ENCODE peak calls at places on chromosomes 6 and 20, in five cellular contexts. One of them, this sample, is unnamed.

GRCh38 chr6:13873288-13874190 is 51.2 kb upstream of the RNF182 start:
- DNase-seq in right lobe of liver: peak
- DNase-seq in GM23338: peak
- DNase-seq in HFF-Myc: no peak
- DNase-seq in activated CD8-positive, alpha-beta T cell treated with anti-CD3 and anti-CD28 coated beads for 36 hours: peak
- DNase-seq in this sample: peak

GRCh38 chr20:54156522-54156921 is 17.3 kb downstream of the CYP24A1 start:
- DNase-seq in HFF-Myc: no peak
- DNase-seq in right lobe of liver: no peak
- DNase-seq in activated CD8-positive, alpha-beta T cell treated with anti-CD3 and anti-CD28 coated beads for 36 hours: no peak
- DNase-seq in GM23338: no peak
- DNase-seq in this sample: no peak

GRCh38 chr6:85703359-85703758 is 60.7 kb upstream of the SYNCRIP start:
- DNase-seq in GM23338: no peak
- DNase-seq in HFF-Myc: no peak
- DNase-seq in right lobe of liver: no peak
- DNase-seq in activated CD8-positive, alpha-beta T cell treated with anti-CD3 and anti-CD28 coated beads for 36 hours: no peak
- DNase-seq in this sample: no peak

GRCh38 chr6:4928426-4928825 is 75.4 kb downstream of the RPP40 start:
- DNase-seq in GM23338: no peak
- DNase-seq in HFF-Myc: peak
- DNase-seq in activated CD8-positive, alpha-beta T cell treated with anti-CD3 and anti-CD28 coated beads for 36 hours: peak
- DNase-seq in right lobe of liver: no peak
- DNase-seq in this sample: no peak

GRCh38 chr20:23200914-23201313 is 114.8 kb upstream of the CD93 start:
- DNase-seq in activated CD8-positive, alpha-beta T cell treated with anti-CD3 and anti-CD28 coated beads for 36 hours: peak
- DNase-seq in right lobe of liver: no peak
- DNase-seq in GM23338: peak
- DNase-seq in HFF-Myc: no peak
- DNase-seq in this sample: peak

GRCh38 chr6:31768717-31769257 is 6.3 kb downstream of the SAPCD1 start:
- DNase-seq in right lobe of liver: no peak
- DNase-seq in HFF-Myc: no peak
- DNase-seq in GM23338: no peak
- DNase-seq in activated CD8-positive, alpha-beta T cell treated with anti-CD3 and anti-CD28 coated beads for 36 hours: no peak
- DNase-seq in this sample: no peak

GRCh38 chr6:107670792-107671199 is 153.3 kb downstream of the SCML4 start:
- DNase-seq in GM23338: peak
- DNase-seq in HFF-Myc: no peak
- DNase-seq in right lobe of liver: peak
- DNase-seq in activated CD8-positive, alpha-beta T cell treated with anti-CD3 and anti-CD28 coated beads for 36 hours: peak
- DNase-seq in this sample: peak

GRCh38 chr20:63011798-63012197 is 5.0 kb upstream of the BHLHE23 start:
- DNase-seq in activated CD8-positive, alpha-beta T cell treated with anti-CD3 and anti-CD28 coated beads for 36 hours: no peak
- DNase-seq in GM23338: no peak
- DNase-seq in right lobe of liver: no peak
- DNase-seq in HFF-Myc: no peak
- DNase-seq in this sample: no peak

GRCh38 chr6:12150812-12151432 is 138.8 kb downstream of the HIVEP1 start:
- DNase-seq in activated CD8-positive, alpha-beta T cell treated with anti-CD3 and anti-CD28 coated beads for 36 hours: peak
- DNase-seq in GM23338: peak
- DNase-seq in HFF-Myc: no peak
- DNase-seq in right lobe of liver: no peak
- DNase-seq in this sample: no peak

GRCh38 chr20:7080472-7080871 is 313.0 kb downstream of the BMP2 start:
- DNase-seq in GM23338: no peak
- DNase-seq in activated CD8-positive, alpha-beta T cell treated with anti-CD3 and anti-CD28 coated beads for 36 hours: no peak
- DNase-seq in right lobe of liver: no peak
- DNase-seq in HFF-Myc: no peak
- DNase-seq in this sample: no peak

GRCh38 chr20:46348231-46348803 is 40.0 kb upstream of the CDH22 start:
- DNase-seq in right lobe of liver: no peak
- DNase-seq in activated CD8-positive, alpha-beta T cell treated with anti-CD3 and anti-CD28 coated beads for 36 hours: no peak
- DNase-seq in HFF-Myc: no peak
- DNase-seq in GM23338: peak
- DNase-seq in this sample: no peak

GRCh38 chr20:24692429-24693190 is 223.2 kb downstream of the SYNDIG1 start:
- DNase-seq in right lobe of liver: no peak
- DNase-seq in GM23338: no peak
- DNase-seq in HFF-Myc: no peak
- DNase-seq in activated CD8-positive, alpha-beta T cell treated with anti-CD3 and anti-CD28 coated beads for 36 hours: no peak
- DNase-seq in this sample: no peak

GRCh38 chr20:1939270-1939595 is 44.0 kb downstream of the SIRPA start:
- DNase-seq in right lobe of liver: peak
- DNase-seq in activated CD8-positive, alpha-beta T cell treated with anti-CD3 and anti-CD28 coated beads for 36 hours: no peak
- DNase-seq in GM23338: no peak
- DNase-seq in HFF-Myc: no peak
- DNase-seq in this sample: no peak

GRCh38 chr6:136012198-136012884 is 160.8 kb downstream of the PDE7B start:
- DNase-seq in HFF-Myc: no peak
- DNase-seq in GM23338: no peak
- DNase-seq in activated CD8-positive, alpha-beta T cell treated with anti-CD3 and anti-CD28 coated beads for 36 hours: no peak
- DNase-seq in right lobe of liver: no peak
- DNase-seq in this sample: no peak

GRCh38 chr6:129510930-129511329 is 199.0 kb downstream of the ARHGAP18 start:
- DNase-seq in HFF-Myc: peak
- DNase-seq in GM23338: no peak
- DNase-seq in right lobe of liver: no peak
- DNase-seq in activated CD8-positive, alpha-beta T cell treated with anti-CD3 and anti-CD28 coated beads for 36 hours: no peak
- DNase-seq in this sample: no peak

GRCh38 chr6:21201673-21202430 is 391.7 kb upstream of the SOX4 start:
- DNase-seq in GM23338: no peak
- DNase-seq in right lobe of liver: no peak
- DNase-seq in HFF-Myc: no peak
- DNase-seq in activated CD8-positive, alpha-beta T cell treated with anti-CD3 and anti-CD28 coated beads for 36 hours: no peak
- DNase-seq in this sample: no peak

GRCh38 chr20:25356294-25356933 is 34.2 kb downstream of the ABHD12 start:
- DNase-seq in right lobe of liver: no peak
- DNase-seq in HFF-Myc: no peak
- DNase-seq in activated CD8-positive, alpha-beta T cell treated with anti-CD3 and anti-CD28 coated beads for 36 hours: no peak
- DNase-seq in GM23338: peak
- DNase-seq in this sample: no peak

GRCh38 chr20:17881741-17882064 is 86.9 kb downstream of the SNX5 start:
- DNase-seq in right lobe of liver: no peak
- DNase-seq in activated CD8-positive, alpha-beta T cell treated with anti-CD3 and anti-CD28 coated beads for 36 hours: no peak
- DNase-seq in HFF-Myc: no peak
- DNase-seq in GM23338: no peak
- DNase-seq in this sample: no peak

GRCh38 chr20:49513531-49513930 is 31.1 kb upstream of the KCNB1 start:
- DNase-seq in GM23338: no peak
- DNase-seq in HFF-Myc: no peak
- DNase-seq in right lobe of liver: no peak
- DNase-seq in activated CD8-positive, alpha-beta T cell treated with anti-CD3 and anti-CD28 coated beads for 36 hours: no peak
- DNase-seq in this sample: no peak

GRCh38 chr6:35634316-35634715 is 54.4 kb downstream of the FKBP5 start:
- DNase-seq in HFF-Myc: no peak
- DNase-seq in GM23338: no peak
- DNase-seq in right lobe of liver: no peak
- DNase-seq in activated CD8-positive, alpha-beta T cell treated with anti-CD3 and anti-CD28 coated beads for 36 hours: no peak
- DNase-seq in this sample: no peak

GRCh38 chr6:107264357-107264831 is 149.1 kb upstream of the BEND3 start:
- DNase-seq in HFF-Myc: peak
- DNase-seq in right lobe of liver: no peak
- DNase-seq in activated CD8-positive, alpha-beta T cell treated with anti-CD3 and anti-CD28 coated beads for 36 hours: no peak
- DNase-seq in GM23338: no peak
- DNase-seq in this sample: no peak

GRCh38 chr6:38018755-38019165 is 199.2 kb downstream of the ZFAND3 start:
- DNase-seq in GM23338: no peak
- DNase-seq in HFF-Myc: no peak
- DNase-seq in right lobe of liver: peak
- DNase-seq in activated CD8-positive, alpha-beta T cell treated with anti-CD3 and anti-CD28 coated beads for 36 hours: peak
- DNase-seq in this sample: no peak
- TF ChIP-seq CTCF in GM23338: peak
- TF ChIP-seq CTCF in HFF-Myc: no peak
- TF ChIP-seq CTCF in right lobe of liver: peak
- TF ChIP-seq CTCF in activated CD8-positive, alpha-beta T cell treated with anti-CD3 and anti-CD28 coated beads for 36 hours: no peak
- TF ChIP-seq CTCF in this sample: no peak

DNA sequence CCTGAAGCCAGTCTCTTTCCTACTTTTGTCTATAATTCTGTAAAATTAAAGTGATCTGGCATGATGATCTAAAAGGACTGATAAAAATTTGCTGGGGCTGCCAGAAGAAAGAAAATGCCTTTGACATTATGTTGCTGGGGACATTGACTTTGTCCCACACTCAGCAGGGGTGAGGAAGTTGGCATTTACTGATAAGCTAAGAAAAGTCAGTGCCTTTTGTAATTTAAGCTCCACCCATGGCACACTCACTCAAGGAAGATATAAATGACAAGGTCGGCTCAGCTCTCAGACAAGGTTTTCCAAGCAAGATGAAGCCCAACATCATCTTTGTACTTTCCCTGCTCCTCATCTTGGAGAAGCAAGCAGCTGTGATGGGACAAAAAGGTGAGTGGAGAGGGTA is at the start of gene SEMG1:
- DNase-seq in HFF-Myc: no peak
- DNase-seq in GM23338: peak
- DNase-seq in activated CD8-positive, alpha-beta T cell treated with anti-CD3 and anti-CD28 coated beads for 36 hours: no peak
- DNase-seq in right lobe of liver: no peak
- DNase-seq in this sample: no peak
- TF ChIP-seq CTCF in HFF-Myc: no peak
- TF ChIP-seq CTCF in GM23338: no peak
- TF ChIP-seq CTCF in activated CD8-positive, alpha-beta T cell treated with anti-CD3 and anti-CD28 coated beads for 36 hours: no peak
- TF ChIP-seq CTCF in right lobe of liver: no peak
- TF ChIP-seq CTCF in this sample: no peak

DNA sequence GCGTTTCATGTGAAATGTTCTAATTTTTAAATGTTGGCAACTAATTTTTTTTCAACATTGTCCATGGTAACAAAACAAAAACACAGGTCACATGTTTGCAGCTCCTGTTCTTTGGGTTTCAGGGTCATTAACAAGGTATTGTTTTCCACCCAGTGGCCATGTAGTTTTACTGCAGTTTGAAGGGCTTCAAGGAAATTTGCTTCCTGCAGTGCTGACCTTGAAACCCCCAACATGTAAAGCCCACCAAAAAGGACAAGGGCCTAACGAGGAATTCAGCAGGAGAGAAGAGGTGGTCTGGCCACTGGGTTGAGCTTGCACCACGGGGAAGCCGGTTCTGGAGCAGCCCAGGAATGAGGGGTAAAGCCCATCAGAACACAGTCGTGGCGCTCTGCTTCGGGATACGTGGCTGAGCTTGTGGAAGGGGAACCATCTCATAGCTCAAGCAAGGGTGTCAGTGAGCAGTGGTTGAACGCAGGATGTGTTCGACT is 13.9 kb upstream of the KLHL31 start:
- DNase-seq in GM23338: peak
- DNase-seq in HFF-Myc: peak
- DNase-seq in right lobe of liver: no peak
- DNase-seq in activated CD8-positive, alpha-beta T cell treated with anti-CD3 and anti-CD28 coated beads for 36 hours: no peak
- DNase-seq in this sample: peak
- TF ChIP-seq CTCF in GM23338: peak
- TF ChIP-seq CTCF in HFF-Myc: peak
- TF ChIP-seq CTCF in right lobe of liver: peak
- TF ChIP-seq CTCF in activated CD8-positive, alpha-beta T cell treated with anti-CD3 and anti-CD28 coated beads for 36 hours: no peak
- TF ChIP-seq CTCF in this sample: no peak

GRCh38 chr6:27899543-27899942 is 12.7 kb downstream of the OR2B2 start:
- DNase-seq in GM23338: no peak
- DNase-seq in right lobe of liver: no peak
- DNase-seq in HFF-Myc: no peak
- DNase-seq in activated CD8-positive, alpha-beta T cell treated with anti-CD3 and anti-CD28 coated beads for 36 hours: no peak
- DNase-seq in this sample: no peak
- TF ChIP-seq CTCF in GM23338: no peak
- TF ChIP-seq CTCF in right lobe of liver: no peak
- TF ChIP-seq CTCF in HFF-Myc: no peak
- TF ChIP-seq CTCF in activated CD8-positive, alpha-beta T cell treated with anti-CD3 and anti-CD28 coated beads for 36 hours: no peak
- TF ChIP-seq CTCF in this sample: no peak

GRCh38 chr6:30219244-30219643 is 6.0 kb upstream of the TRIM26 start:
- DNase-seq in right lobe of liver: no peak
- DNase-seq in GM23338: peak
- DNase-seq in activated CD8-positive, alpha-beta T cell treated with anti-CD3 and anti-CD28 coated beads for 36 hours: peak
- DNase-seq in HFF-Myc: no peak
- DNase-seq in this sample: peak
- TF ChIP-seq CTCF in right lobe of liver: peak
- TF ChIP-seq CTCF in GM23338: peak
- TF ChIP-seq CTCF in activated CD8-positive, alpha-beta T cell treated with anti-CD3 and anti-CD28 coated beads for 36 hours: peak
- TF ChIP-seq CTCF in HFF-Myc: peak
- TF ChIP-seq CTCF in this sample: peak

DNA sequence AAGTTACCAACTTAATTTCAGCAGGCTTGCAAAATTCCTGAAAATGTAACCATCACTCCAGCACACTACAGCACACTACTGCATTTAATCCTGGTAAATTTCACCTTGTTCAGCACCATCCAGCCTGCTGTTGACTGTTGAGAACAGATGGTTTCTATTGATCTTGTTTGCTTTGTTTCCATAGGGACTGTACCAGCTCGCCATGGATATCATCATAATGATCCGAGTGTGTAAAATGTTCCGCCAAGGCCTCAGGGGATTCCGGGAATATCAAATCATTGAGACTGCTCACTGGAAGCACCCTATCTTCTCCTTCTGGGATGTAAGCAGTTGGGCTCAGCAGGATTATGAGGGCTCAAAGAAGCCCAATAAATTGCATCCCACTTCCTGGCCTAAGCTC is 4.1 kb downstream of the CNBD2 start:
- DNase-seq in activated CD8-positive, alpha-beta T cell treated with anti-CD3 and anti-CD28 coated beads for 36 hours: no peak
- DNase-seq in HFF-Myc: peak
- DNase-seq in right lobe of liver: no peak
- DNase-seq in GM23338: no peak
- DNase-seq in this sample: no peak
- TF ChIP-seq CTCF in activated CD8-positive, alpha-beta T cell treated with anti-CD3 and anti-CD28 coated beads for 36 hours: no peak
- TF ChIP-seq CTCF in HFF-Myc: no peak
- TF ChIP-seq CTCF in right lobe of liver: no peak
- TF ChIP-seq CTCF in GM23338: no peak
- TF ChIP-seq CTCF in this sample: no peak

DNA sequence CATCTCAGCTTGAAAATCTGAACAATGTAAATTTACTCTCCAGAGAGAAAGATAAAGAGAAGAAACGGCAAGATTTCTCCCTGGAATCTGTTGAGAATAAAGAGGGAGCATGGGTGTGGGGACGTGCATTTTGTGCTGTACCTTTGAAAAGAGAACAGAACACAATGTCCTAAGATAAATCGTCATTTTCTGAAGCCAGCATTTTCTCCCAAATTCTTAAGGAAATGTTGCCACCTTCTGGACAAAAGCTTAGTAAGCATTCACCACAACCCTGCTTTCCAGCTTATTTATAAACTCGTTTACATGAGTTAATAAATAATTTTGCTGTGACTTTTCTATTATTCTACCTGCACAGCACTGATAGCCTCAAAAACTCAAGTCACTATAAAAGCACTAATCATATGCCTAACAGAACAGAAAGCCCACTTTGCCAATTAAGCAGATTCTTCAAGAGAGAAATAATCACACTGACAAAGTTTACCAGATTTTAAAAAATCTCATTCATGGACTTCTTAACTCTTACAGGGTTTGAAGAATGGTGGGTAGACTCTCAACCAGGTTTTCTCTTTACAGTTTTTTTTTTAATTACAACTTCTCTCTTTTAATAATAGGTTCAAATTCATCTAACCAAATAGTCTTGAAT is 155.8 kb downstream of the MBOAT1 start:
- DNase-seq in GM23338: peak
- DNase-seq in activated CD8-positive, alpha-beta T cell treated with anti-CD3 and anti-CD28 coated beads for 36 hours: no peak
- DNase-seq in right lobe of liver: no peak
- DNase-seq in HFF-Myc: peak
- DNase-seq in this sample: peak
- TF ChIP-seq CTCF in GM23338: peak
- TF ChIP-seq CTCF in activated CD8-positive, alpha-beta T cell treated with anti-CD3 and anti-CD28 coated beads for 36 hours: peak
- TF ChIP-seq CTCF in right lobe of liver: peak
- TF ChIP-seq CTCF in HFF-Myc: peak
- TF ChIP-seq CTCF in this sample: peak

This sample was measured in GM10248.